ENCODE peak calls at places on chromosomes 6 and 20, in eight cellular contexts. M is breast epithelium; U is fibroblast of the aortic adventitia; E is astrocyte of the spinal cord; C is progenitor cell of endocrine pancreas; G is HFF-Myc; I is endothelial cell; F is CD4-positive, alpha-beta T cell. Z is an unnamed sample.

GRCh38 chr20:55947701-55948100 is 57.6 kb downstream of the CBLN4 start:
- DNase-seq in M (no peak), U (no peak), G (no peak), C (no peak), F (no peak), I (no peak), E (no peak), Z (no peak)

GRCh38 chr6:154796484-154796883 is 63.3 kb downstream of the SCAF8 start:
- DNase-seq in F (no peak), E (no peak), U (no peak), G (no peak), C (no peak), I (no peak), M (no peak), Z (no peak)

GRCh38 chr6:16244869-16245451 is 6.6 kb downstream of the GMPR start:
- DNase-seq in U (peak; percentile 57), F (no peak), M (no peak), C (no peak), G (no peak), I (no peak), E (peak; percentile 86), Z (no peak)

GRCh38 chr20:61850457-61850856 is 215.2 kb downstream of the TAF4 start:
- DNase-seq in U (no peak), E (no peak), G (no peak), F (no peak), I (no peak), M (no peak), C (no peak), Z (no peak)

GRCh38 chr6:98775205-98775604 is 59.2 kb upstream of the POU3F2 start:
- DNase-seq in E (no peak), G (no peak), U (no peak), I (no peak), C (no peak), F (no peak), M (no peak), Z (no peak)

GRCh38 chr20:47586648-47587306 is 85.1 kb downstream of the NCOA3 start:
- DNase-seq in C (no peak), M (no peak), U (peak; percentile 55), I (no peak), E (peak; percentile 37), G (peak; percentile 40), F (no peak), Z (no peak)

GRCh38 chr6:138864343-138864890 is 68.5 kb downstream of the ECT2L start:
- DNase-seq in M (no peak), C (no peak), E (no peak), U (no peak), I (no peak), F (no peak), G (no peak), Z (no peak)

GRCh38 chr6:26431258-26432162 is 8.8 kb upstream of the BTN3A3 start:
- DNase-seq in C (no peak), M (no peak), F (no peak), U (peak; percentile 88), E (no peak), I (no peak), G (no peak), Z (no peak)

GRCh38 chr6:47343631-47344421 is 34.1 kb upstream of the TNFRSF21 start:
- DNase-seq in E (no peak), C (no peak), G (no peak), F (no peak), U (no peak), M (no peak), I (no peak), Z (no peak)

GRCh38 chr6:53862517-53863457 is 68.0 kb downstream of the LRRC1 start:
- DNase-seq in M (no peak), I (no peak), U (peak; percentile 72), C (no peak), G (no peak), F (no peak), E (peak; percentile 70), Z (no peak)

GRCh38 chr6:1894954-1895353 is 285.2 kb downstream of the FOXC1 start:
- DNase-seq in F (no peak), C (no peak), M (peak; percentile 26), G (no peak), I (no peak), U (peak; percentile 13), E (no peak), Z (no peak)

GRCh38 chr6:168047841-168048723 is 30.9 kb downstream of the FRMD1 start:
- DNase-seq in F (no peak), G (no peak), C (no peak), I (no peak), U (no peak), E (no peak), M (no peak), Z (no peak)

GRCh38 chr20:5078399-5078958 is 41.3 kb downstream of the PCNA start:
- DNase-seq in E (no peak), C (no peak), M (peak; percentile 40), I (no peak), F (peak; percentile 54), U (peak; percentile 73), G (no peak), Z (no peak)

GRCh38 chr6:1608222-1608975 is 1.3 kb upstream of the FOXC1 start:
- DNase-seq in U (no peak), F (no peak), G (no peak), M (no peak), C (no peak), E (peak; percentile 14), I (peak; percentile 18), Z (no peak)

GRCh38 chr20:62549499-62550086 is 73.8 kb upstream of the GATA5 start:
- DNase-seq in E (no peak), I (no peak), C (no peak), U (no peak), F (no peak), G (no peak), M (no peak), Z (no peak)

DNA sequence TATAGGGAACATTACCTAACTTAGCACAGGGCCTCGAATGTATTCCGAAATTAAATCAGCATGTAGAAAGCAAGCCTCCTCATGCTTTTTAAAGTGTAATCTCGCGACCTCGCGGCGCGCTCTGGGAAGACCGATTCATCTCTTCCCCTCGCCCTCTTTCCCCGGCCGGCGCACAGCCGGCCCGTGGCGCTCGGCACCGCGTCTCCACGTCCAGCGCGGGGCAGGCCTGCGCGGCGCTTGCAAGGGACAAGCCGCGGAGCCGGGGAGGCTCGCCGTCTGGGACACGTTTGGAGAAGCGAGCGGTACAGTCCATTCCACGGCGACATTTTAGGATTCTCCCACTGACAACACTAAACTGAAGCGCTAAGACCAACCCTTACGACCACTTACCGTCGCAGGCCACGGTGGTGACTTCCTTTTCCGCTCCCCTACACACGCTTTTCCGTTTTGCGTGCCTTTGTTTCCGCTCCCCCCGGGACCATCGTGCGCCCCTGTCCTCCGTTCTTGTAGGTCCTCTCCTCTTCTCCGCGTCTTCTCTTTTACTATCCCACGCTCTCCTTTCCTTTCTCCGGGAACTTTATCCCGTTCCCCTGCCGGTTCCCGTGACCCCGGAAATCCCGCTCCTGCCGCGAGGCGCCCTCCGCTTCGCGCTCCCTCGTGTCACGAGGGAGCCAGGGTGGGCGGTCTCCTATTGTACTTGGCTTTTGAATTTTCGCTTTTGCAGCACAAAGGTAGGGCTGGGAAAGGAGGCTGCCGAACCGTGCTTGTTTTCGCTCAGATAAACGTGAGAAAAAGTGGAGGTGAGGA is at the start of gene ECHDC1:
- DNase-seq in I (peak; percentile 66), F (peak; percentile 58), E (peak; percentile 78), C (peak; percentile 47), G (peak; percentile 56), U (peak; percentile 73), M (peak; percentile 42), Z (peak; percentile 40)
- TF ChIP-seq CTCF in I (no peak), F (no peak), E (no peak), C (no peak), G (no peak), U (no peak), M (no peak), Z (no peak)

DNA sequence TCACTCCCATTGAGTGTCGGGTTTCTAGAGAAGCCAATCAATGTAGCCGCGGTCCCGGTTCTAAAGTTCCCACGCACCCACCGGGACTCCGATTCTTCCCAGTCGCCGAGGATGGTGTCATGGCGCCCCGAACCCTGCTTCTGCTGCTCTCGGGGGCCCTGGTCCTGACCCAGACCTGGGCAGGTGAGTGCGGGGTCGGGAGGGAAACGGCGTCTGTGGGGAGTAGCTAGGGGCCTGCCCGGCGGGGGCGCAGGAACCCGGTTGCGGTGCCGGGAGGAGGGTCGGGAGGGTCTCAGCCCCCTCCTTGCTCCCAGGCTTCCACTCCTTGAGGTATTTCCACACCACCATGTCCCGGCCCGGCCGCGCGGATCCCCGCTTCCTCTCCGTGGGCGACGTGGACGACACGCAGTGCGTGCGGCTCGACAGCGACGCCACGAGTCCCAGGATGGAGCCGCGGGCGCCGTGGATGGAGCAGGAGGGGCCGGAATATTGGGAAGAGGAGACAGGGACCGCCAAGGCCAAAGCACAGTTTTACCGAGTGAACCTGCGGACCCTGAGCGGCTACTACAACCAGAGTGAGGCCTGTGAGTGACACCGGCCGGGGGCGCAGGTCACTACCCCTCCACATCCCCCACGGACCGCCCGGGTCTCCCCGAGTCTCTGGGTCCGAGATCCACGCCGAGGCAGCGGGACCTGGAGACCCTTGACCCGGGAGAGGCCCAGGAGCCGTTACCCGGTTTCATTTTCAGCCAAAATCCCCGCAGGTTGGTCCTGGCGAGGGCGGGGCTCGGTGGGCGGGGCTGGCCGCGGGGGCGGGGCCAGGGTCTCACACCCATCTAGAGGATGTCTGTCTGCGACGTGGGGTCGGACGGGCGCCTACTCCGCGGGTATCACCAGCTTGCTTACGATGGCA is 35.2 kb upstream of the HLA-G start:
- DNase-seq in I (peak; percentile 49), F (peak; percentile 77), E (no peak), M (peak; percentile 53), G (no peak), C (no peak), U (peak; percentile 6), Z (no peak)
- TF ChIP-seq CTCF in I (no peak), F (no peak), E (peak; percentile 47), M (peak; percentile 9), G (peak; percentile 43), C (peak; percentile 36), U (peak; percentile 34), Z (no peak)

DNA sequence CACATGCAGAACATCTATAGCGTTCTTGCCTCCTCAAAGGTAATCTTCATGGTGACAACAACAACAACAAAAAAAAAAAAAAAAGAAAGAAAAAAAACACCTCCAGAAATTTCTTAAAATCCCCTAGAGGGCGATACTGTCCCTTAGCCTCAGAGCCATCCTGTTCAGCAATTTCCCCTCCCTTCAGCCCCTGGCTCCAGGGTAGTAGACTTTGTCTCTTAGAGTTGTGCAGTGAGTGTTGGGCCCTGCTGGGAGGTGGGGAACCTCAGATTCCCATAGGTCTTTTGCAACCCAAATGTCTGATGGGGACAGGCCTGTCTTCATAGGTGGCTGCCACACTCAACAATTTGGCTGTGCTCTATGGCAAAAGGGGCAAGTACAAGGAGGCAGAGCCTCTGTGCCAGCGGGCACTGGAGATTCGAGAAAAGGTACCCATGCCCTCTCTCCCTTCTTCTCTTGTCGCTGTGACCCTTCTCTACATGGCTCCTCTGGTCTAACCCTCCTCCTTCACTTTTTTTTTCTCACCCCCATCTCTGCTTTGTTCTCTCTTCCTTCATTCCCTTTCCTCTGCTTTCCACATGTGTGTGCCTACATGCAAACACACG is 6.0 kb upstream of the PTK7 start:
- DNase-seq in U (peak; percentile 84), M (no peak), I (no peak), E (peak; percentile 72), F (no peak), G (no peak), C (no peak), Z (peak; percentile 48)
- TF ChIP-seq CTCF in U (peak; percentile 65), M (peak; percentile 22), I (peak; percentile 48), E (peak; percentile 60), F (peak; percentile 34), G (peak; percentile 62), C (peak; percentile 64), Z (peak; percentile 71)

DNA sequence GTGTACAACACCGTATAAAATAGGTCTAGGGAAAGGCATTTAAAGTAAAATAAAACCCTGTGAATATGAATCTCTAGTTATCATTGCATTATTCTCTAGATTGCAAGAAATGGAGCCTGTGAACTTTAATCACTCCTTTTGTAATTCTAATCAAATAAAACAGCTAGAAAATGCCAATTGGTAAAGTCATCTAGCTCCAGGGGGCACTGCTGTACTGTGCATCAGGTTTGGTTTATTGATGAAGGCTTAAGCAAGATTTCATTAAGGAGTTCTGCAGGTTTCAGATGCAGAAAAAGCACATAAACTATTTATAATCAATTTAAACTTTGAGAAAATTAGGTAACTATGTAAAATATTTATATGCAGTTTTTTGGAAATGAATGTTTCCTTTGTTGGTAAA is 645.0 kb downstream of the PHF3 start:
- DNase-seq in I (no peak), G (no peak), M (no peak), E (peak; percentile 61), U (peak; percentile 32), C (peak; percentile 14), F (no peak), Z (no peak)
- TF ChIP-seq CTCF in I (no peak), G (no peak), M (peak; percentile 26), E (peak; percentile 41), U (peak; percentile 23), C (peak; percentile 76), F (no peak), Z (peak; percentile 33)

Z was measured in mesothelial cell of epicardium.